ENCODE peak calls at places on chromosome 2, in nine cellular contexts. H is colonic mucosa; X is T-helper 2 cell; S is IMR-90; O is SJSA1; K is amygdala; D is aorta; G is hypothalamus; B is activated CD8-positive, alpha-beta memory T cell treated with anti-CD3 and anti-CD28 coated beads for 24 hours. M is an unnamed sample.

GRCh38 chr2:120509213-120509815 is 163.4 kb downstream of the INHBB start:
- DNase-seq in O (no peak), S (no peak), G (no peak), X (no peak), H (no peak), K (no peak), D (peak), B (no peak), M (no peak)

GRCh38 chr2:91974401-91975129 is 2896.7 kb upstream of the TEKT4 start:
- DNase-seq in H (no peak), K (no peak), D (no peak), G (no peak), S (no peak), O (no peak), X (no peak), B (no peak), M (no peak)

GRCh38 chr2:100945930-100946607 is 56.0 kb upstream of the RPL31 start:
- DNase-seq in O (no peak), B (no peak), G (no peak), X (no peak), S (no peak), D (peak), H (no peak), K (no peak), M (no peak)

GRCh38 chr2:240713928-240714746 is 22.5 kb downstream of the AQP12A start:
- DNase-seq in D (no peak), X (no peak), K (no peak), B (no peak), H (no peak), O (no peak), G (no peak), S (no peak), M (no peak)

GRCh38 chr2:26164231-26164630 is 8.7 kb upstream of the GAREM2 start:
- DNase-seq in G (no peak), H (no peak), K (no peak), X (no peak), S (no peak), D (no peak), B (peak), O (no peak), M (no peak)

GRCh38 chr2:67842375-67842959 is 220.3 kb downstream of the C1D start:
- DNase-seq in G (no peak), H (no peak), B (no peak), X (no peak), D (no peak), O (no peak), S (no peak), K (no peak), M (no peak)

GRCh38 chr2:211899871-211900482 is 638.6 kb downstream of the ERBB4 start:
- DNase-seq in D (no peak), G (no peak), O (no peak), X (no peak), B (no peak), S (no peak), K (no peak), H (no peak), M (no peak)

GRCh38 chr2:84532291-84532690 is 16.0 kb downstream of the DNAH6 start:
- DNase-seq in G (no peak), K (no peak), O (no peak), B (no peak), S (no peak), D (no peak), H (no peak), X (no peak), M (no peak)

GRCh38 chr2:72915907-72916742 is 1.2 kb upstream of the EMX1 start:
- DNase-seq in H (peak), D (peak), S (no peak), B (peak), G (no peak), X (no peak), O (no peak), K (no peak), M (no peak)

GRCh38 chr2:54965425-54965824 is 84.8 kb downstream of the RTN4 start:
- DNase-seq in G (no peak), S (no peak), D (no peak), B (no peak), H (no peak), O (no peak), K (no peak), X (no peak), M (no peak)

GRCh38 chr2:148954536-148954935 is 79.5 kb downstream of the KIF5C start:
- DNase-seq in D (no peak), O (no peak), K (no peak), B (no peak), H (no peak), G (no peak), X (no peak), S (no peak), M (no peak)

GRCh38 chr2:196718796-196719564 is 79.5 kb downstream of the CCDC150 start:
- DNase-seq in O (peak), S (peak), B (no peak), G (no peak), K (no peak), H (no peak), D (no peak), X (no peak), M (peak)

GRCh38 chr2:148132400-148132799 is 111.5 kb downstream of the MBD5 start:
- DNase-seq in O (no peak), G (no peak), D (no peak), S (peak), B (no peak), H (no peak), K (no peak), X (no peak), M (peak)

GRCh38 chr2:65647249-65647842 is 214.9 kb upstream of the SPRED2 start:
- DNase-seq in O (no peak), B (no peak), K (no peak), S (no peak), G (no peak), D (no peak), X (no peak), H (no peak), M (no peak)

GRCh38 chr2:84919885-84920580 is 14.6 kb downstream of the TMSB10 start:
- DNase-seq in G (no peak), S (peak), H (no peak), O (peak), K (no peak), D (no peak), X (no peak), B (no peak), M (peak)

GRCh38 chr2:61694312-61695274 is 156.4 kb upstream of the XPO1 start:
- DNase-seq in D (peak), B (peak), X (peak), O (peak), G (peak), H (peak), S (peak), K (peak), M (peak)

GRCh38 chr2:51344886-51345285 is 313.0 kb upstream of the NRXN1 start:
- DNase-seq in B (no peak), H (no peak), O (no peak), K (no peak), S (peak), G (no peak), D (no peak), X (no peak), M (no peak)

GRCh38 chr2:85954918-85955420 is 66.2 kb upstream of the ST3GAL5 start:
- DNase-seq in H (no peak), K (no peak), D (no peak), S (no peak), X (no peak), O (no peak), G (no peak), B (no peak), M (no peak)

GRCh38 chr2:45964226-45964841 is 312.9 kb downstream of the PRKCE start:
- DNase-seq in G (no peak), D (peak), X (no peak), K (no peak), O (peak), S (peak), H (peak), B (peak), M (peak)

GRCh38 chr2:66440011-66440542 is 5.2 kb downstream of the MEIS1 start:
- DNase-seq in H (no peak), G (no peak), S (no peak), O (no peak), B (no peak), X (no peak), D (no peak), K (no peak), M (no peak)

GRCh38 chr2:33512112-33512511 is 35.7 kb downstream of the RASGRP3 start:
- DNase-seq in B (no peak), S (no peak), D (no peak), X (no peak), G (no peak), H (no peak), K (no peak), O (no peak), M (no peak)

GRCh38 chr2:58137221-58137620 is 90.6 kb downstream of the VRK2 start:
- DNase-seq in S (peak), K (no peak), D (no peak), O (no peak), X (no peak), B (no peak), G (no peak), H (no peak), M (peak)

GRCh38 chr2:46804794-46805193 is 110.8 kb downstream of the MCFD2 start:
- DNase-seq in G (no peak), B (no peak), S (peak), H (no peak), X (no peak), K (no peak), D (no peak), O (no peak), M (peak)

GRCh38 chr2:220708366-220708765 is 863.7 kb downstream of the EPHA4 start:
- DNase-seq in K (no peak), X (no peak), S (peak), G (no peak), O (no peak), B (no peak), H (no peak), D (no peak), M (peak)

GRCh38 chr2:96739633-96740428 is at the start of gene LMAN2L:
- DNase-seq in K (peak), B (peak), O (peak), H (peak), S (peak), D (peak), X (peak), G (peak), M (peak)

GRCh38 chr2:183490930-183491329 is 366.7 kb downstream of the NUP35 start:
- DNase-seq in S (no peak), H (no peak), B (no peak), X (no peak), G (no peak), K (no peak), O (no peak), D (no peak), M (peak)

GRCh38 chr2:232316382-232317190 is 62.0 kb upstream of the ALPP start:
- DNase-seq in B (no peak), D (peak), H (no peak), S (no peak), O (no peak), G (no peak), X (no peak), K (no peak), M (no peak)

GRCh38 chr2:98457045-98457696 is 12.5 kb downstream of the INPP4A start:
- DNase-seq in K (no peak), D (no peak), H (no peak), O (peak), S (peak), G (no peak), X (no peak), B (no peak), M (peak)

GRCh38 chr2:241430178-241430577 is 74.1 kb downstream of the FARP2 start:
- DNase-seq in D (no peak), O (no peak), K (no peak), X (no peak), G (no peak), H (no peak), B (no peak), S (no peak), M (no peak)

GRCh38 chr2:66343259-66343658 is 91.7 kb upstream of the MEIS1 start:
- DNase-seq in K (no peak), B (no peak), S (no peak), D (no peak), H (no peak), O (no peak), G (no peak), X (no peak), M (no peak)